ENCODE peak calls at places on chromosomes 3 and 15, in nine cellular contexts. One of them, this sample, is unnamed.

GRCh38 chr3:52479876-52480575 is 15.1 kb upstream of the STAB1 start:
- DNase-seq in epithelial cell of esophagus: no peak
- DNase-seq in ELR: no peak
- DNase-seq in NCI-H226: no peak
- DNase-seq in NCI-H345: no peak
- DNase-seq in cardiac muscle cell: no peak
- DNase-seq in CD8-positive, alpha-beta memory T cell: no peak
- DNase-seq in stimulated activated CD4-positive, alpha-beta T cell treated with anti-CD3 and anti-CD28 coated beads, Interleukin-15, amount 100 ng/mL, for 1 hour: no peak
- DNase-seq in activated CD8-positive, alpha-beta memory T cell treated with anti-CD3 and anti-CD28 coated beads for 48 hours: no peak
- DNase-seq in this sample: no peak

GRCh38 chr3:97901327-97902295 is 70.6 kb downstream of the RIOX2 start:
- DNase-seq in epithelial cell of esophagus: peak; percentile 64
- DNase-seq in ELR: no peak
- DNase-seq in NCI-H226: no peak
- DNase-seq in NCI-H345: no peak
- DNase-seq in cardiac muscle cell: no peak
- DNase-seq in CD8-positive, alpha-beta memory T cell: no peak
- DNase-seq in stimulated activated CD4-positive, alpha-beta T cell treated with anti-CD3 and anti-CD28 coated beads, Interleukin-15, amount 100 ng/mL, for 1 hour: no peak
- DNase-seq in activated CD8-positive, alpha-beta memory T cell treated with anti-CD3 and anti-CD28 coated beads for 48 hours: no peak
- DNase-seq in this sample: no peak

GRCh38 chr15:89999676-90000174 is 1.4 kb upstream of the ZNF710 start:
- DNase-seq in epithelial cell of esophagus: peak; percentile 44
- DNase-seq in ELR: peak; percentile 78
- DNase-seq in NCI-H226: no peak
- DNase-seq in NCI-H345: no peak
- DNase-seq in cardiac muscle cell: no peak
- DNase-seq in CD8-positive, alpha-beta memory T cell: no peak
- DNase-seq in stimulated activated CD4-positive, alpha-beta T cell treated with anti-CD3 and anti-CD28 coated beads, Interleukin-15, amount 100 ng/mL, for 1 hour: no peak
- DNase-seq in activated CD8-positive, alpha-beta memory T cell treated with anti-CD3 and anti-CD28 coated beads for 48 hours: no peak
- DNase-seq in this sample: no peak

GRCh38 chr3:24259901-24260512 is 234.6 kb downstream of the THRB start:
- DNase-seq in epithelial cell of esophagus: no peak
- DNase-seq in ELR: peak; percentile 33
- DNase-seq in NCI-H226: peak; percentile 77
- DNase-seq in NCI-H345: no peak
- DNase-seq in cardiac muscle cell: peak; percentile 11
- DNase-seq in CD8-positive, alpha-beta memory T cell: no peak
- DNase-seq in stimulated activated CD4-positive, alpha-beta T cell treated with anti-CD3 and anti-CD28 coated beads, Interleukin-15, amount 100 ng/mL, for 1 hour: no peak
- DNase-seq in activated CD8-positive, alpha-beta memory T cell treated with anti-CD3 and anti-CD28 coated beads for 48 hours: no peak
- DNase-seq in this sample: peak; percentile 46

GRCh38 chr15:88036154-88036839 is 220.2 kb downstream of the NTRK3 start:
- DNase-seq in epithelial cell of esophagus: no peak
- DNase-seq in ELR: no peak
- DNase-seq in NCI-H226: no peak
- DNase-seq in NCI-H345: no peak
- DNase-seq in cardiac muscle cell: no peak
- DNase-seq in CD8-positive, alpha-beta memory T cell: no peak
- DNase-seq in stimulated activated CD4-positive, alpha-beta T cell treated with anti-CD3 and anti-CD28 coated beads, Interleukin-15, amount 100 ng/mL, for 1 hour: no peak
- DNase-seq in activated CD8-positive, alpha-beta memory T cell treated with anti-CD3 and anti-CD28 coated beads for 48 hours: no peak
- DNase-seq in this sample: no peak

GRCh38 chr3:194046995-194047681 is 88.8 kb upstream of the HES1 start:
- DNase-seq in epithelial cell of esophagus: no peak
- DNase-seq in ELR: no peak
- DNase-seq in NCI-H226: no peak
- DNase-seq in NCI-H345: peak; percentile 66
- DNase-seq in cardiac muscle cell: peak; percentile 47
- DNase-seq in CD8-positive, alpha-beta memory T cell: no peak
- DNase-seq in stimulated activated CD4-positive, alpha-beta T cell treated with anti-CD3 and anti-CD28 coated beads, Interleukin-15, amount 100 ng/mL, for 1 hour: no peak
- DNase-seq in activated CD8-positive, alpha-beta memory T cell treated with anti-CD3 and anti-CD28 coated beads for 48 hours: no peak
- DNase-seq in this sample: no peak

GRCh38 chr3:48507256-48508061 is 3.5 kb upstream of the SHISA5 start:
- DNase-seq in epithelial cell of esophagus: peak; percentile 85
- DNase-seq in ELR: peak; percentile 76
- DNase-seq in NCI-H226: peak; percentile 74
- DNase-seq in NCI-H345: peak; percentile 15
- DNase-seq in cardiac muscle cell: peak; percentile 58
- DNase-seq in CD8-positive, alpha-beta memory T cell: peak; percentile 71
- DNase-seq in stimulated activated CD4-positive, alpha-beta T cell treated with anti-CD3 and anti-CD28 coated beads, Interleukin-15, amount 100 ng/mL, for 1 hour: peak; percentile 40
- DNase-seq in activated CD8-positive, alpha-beta memory T cell treated with anti-CD3 and anti-CD28 coated beads for 48 hours: peak; percentile 36
- DNase-seq in this sample: peak; percentile 35

GRCh38 chr3:141561426-141562034 is 74.7 kb downstream of the RASA2 start:
- DNase-seq in epithelial cell of esophagus: peak; percentile 73
- DNase-seq in ELR: peak; percentile 78
- DNase-seq in NCI-H226: peak; percentile 14
- DNase-seq in NCI-H345: peak; percentile 29
- DNase-seq in cardiac muscle cell: peak; percentile 60
- DNase-seq in CD8-positive, alpha-beta memory T cell: peak; percentile 60
- DNase-seq in stimulated activated CD4-positive, alpha-beta T cell treated with anti-CD3 and anti-CD28 coated beads, Interleukin-15, amount 100 ng/mL, for 1 hour: no peak
- DNase-seq in activated CD8-positive, alpha-beta memory T cell treated with anti-CD3 and anti-CD28 coated beads for 48 hours: no peak
- DNase-seq in this sample: no peak

GRCh38 chr3:70990190-70990589 is 593.3 kb downstream of the FOXP1 start:
- DNase-seq in epithelial cell of esophagus: no peak
- DNase-seq in ELR: peak; percentile 28
- DNase-seq in NCI-H226: no peak
- DNase-seq in NCI-H345: no peak
- DNase-seq in cardiac muscle cell: no peak
- DNase-seq in CD8-positive, alpha-beta memory T cell: peak; percentile 32
- DNase-seq in stimulated activated CD4-positive, alpha-beta T cell treated with anti-CD3 and anti-CD28 coated beads, Interleukin-15, amount 100 ng/mL, for 1 hour: no peak
- DNase-seq in activated CD8-positive, alpha-beta memory T cell treated with anti-CD3 and anti-CD28 coated beads for 48 hours: no peak
- DNase-seq in this sample: no peak

GRCh38 chr3:42491876-42492507 is 10.5 kb upstream of the VIPR1 start:
- DNase-seq in epithelial cell of esophagus: no peak
- DNase-seq in ELR: no peak
- DNase-seq in NCI-H226: no peak
- DNase-seq in NCI-H345: no peak
- DNase-seq in cardiac muscle cell: no peak
- DNase-seq in CD8-positive, alpha-beta memory T cell: no peak
- DNase-seq in stimulated activated CD4-positive, alpha-beta T cell treated with anti-CD3 and anti-CD28 coated beads, Interleukin-15, amount 100 ng/mL, for 1 hour: no peak
- DNase-seq in activated CD8-positive, alpha-beta memory T cell treated with anti-CD3 and anti-CD28 coated beads for 48 hours: no peak
- DNase-seq in this sample: no peak

GRCh38 chr3:147419062-147419701 is 10.0 kb downstream of the ZIC1 start:
- DNase-seq in epithelial cell of esophagus: no peak
- DNase-seq in ELR: no peak
- DNase-seq in NCI-H226: no peak
- DNase-seq in NCI-H345: no peak
- DNase-seq in cardiac muscle cell: peak; percentile 85
- DNase-seq in CD8-positive, alpha-beta memory T cell: no peak
- DNase-seq in stimulated activated CD4-positive, alpha-beta T cell treated with anti-CD3 and anti-CD28 coated beads, Interleukin-15, amount 100 ng/mL, for 1 hour: no peak
- DNase-seq in activated CD8-positive, alpha-beta memory T cell treated with anti-CD3 and anti-CD28 coated beads for 48 hours: no peak
- DNase-seq in this sample: peak; percentile 75

GRCh38 chr15:101178414-101178813 is 73.4 kb downstream of the CHSY1 start:
- DNase-seq in epithelial cell of esophagus: no peak
- DNase-seq in ELR: no peak
- DNase-seq in NCI-H226: no peak
- DNase-seq in NCI-H345: no peak
- DNase-seq in cardiac muscle cell: no peak
- DNase-seq in CD8-positive, alpha-beta memory T cell: no peak
- DNase-seq in stimulated activated CD4-positive, alpha-beta T cell treated with anti-CD3 and anti-CD28 coated beads, Interleukin-15, amount 100 ng/mL, for 1 hour: no peak
- DNase-seq in activated CD8-positive, alpha-beta memory T cell treated with anti-CD3 and anti-CD28 coated beads for 48 hours: no peak
- DNase-seq in this sample: no peak